ENCODE peak calls at places on chromosomes 3 and 15, in nine cellular contexts. One of them, this sample, is unnamed.

GRCh38 chr3:176948123-176948522 is 249.2 kb downstream of the TBL1XR1 start:
- DNase-seq in cardiac fibroblast: no peak
- DNase-seq in gastrocnemius medialis: no peak
- DNase-seq in tibial nerve: no peak
- DNase-seq in IMR-90: no peak
- DNase-seq in GM13977: no peak
- DNase-seq in AG10803: no peak
- DNase-seq in stomach: no peak
- DNase-seq in tibial artery: no peak
- DNase-seq in this sample: no peak

GRCh38 chr15:83305696-83306291 is 21.3 kb upstream of the BNC1 start:
- DNase-seq in cardiac fibroblast: no peak
- DNase-seq in gastrocnemius medialis: no peak
- DNase-seq in tibial nerve: no peak
- DNase-seq in IMR-90: peak
- DNase-seq in GM13977: no peak
- DNase-seq in AG10803: no peak
- DNase-seq in stomach: no peak
- DNase-seq in tibial artery: no peak
- DNase-seq in this sample: no peak

GRCh38 chr3:79517766-79518413 is 249.9 kb downstream of the ROBO1 start:
- DNase-seq in cardiac fibroblast: peak
- DNase-seq in gastrocnemius medialis: no peak
- DNase-seq in tibial nerve: no peak
- DNase-seq in IMR-90: peak
- DNase-seq in GM13977: no peak
- DNase-seq in AG10803: peak
- DNase-seq in stomach: no peak
- DNase-seq in tibial artery: no peak
- DNase-seq in this sample: no peak

GRCh38 chr3:31534036-31534435 is 1.3 kb downstream of the STT3B start:
- DNase-seq in cardiac fibroblast: no peak
- DNase-seq in gastrocnemius medialis: no peak
- DNase-seq in tibial nerve: no peak
- DNase-seq in IMR-90: peak
- DNase-seq in GM13977: no peak
- DNase-seq in AG10803: peak
- DNase-seq in stomach: no peak
- DNase-seq in tibial artery: no peak
- DNase-seq in this sample: no peak

GRCh38 chr3:189841474-189842205 is 210.5 kb downstream of the TP63 start:
- DNase-seq in cardiac fibroblast: peak
- DNase-seq in gastrocnemius medialis: no peak
- DNase-seq in tibial nerve: no peak
- DNase-seq in IMR-90: peak
- DNase-seq in GM13977: no peak
- DNase-seq in AG10803: peak
- DNase-seq in stomach: no peak
- DNase-seq in tibial artery: no peak
- DNase-seq in this sample: no peak

GRCh38 chr3:126050050-126050392 is 33.9 kb downstream of the SLC41A3 start:
- DNase-seq in cardiac fibroblast: no peak
- DNase-seq in gastrocnemius medialis: no peak
- DNase-seq in tibial nerve: no peak
- DNase-seq in IMR-90: no peak
- DNase-seq in GM13977: no peak
- DNase-seq in AG10803: no peak
- DNase-seq in stomach: no peak
- DNase-seq in tibial artery: no peak
- DNase-seq in this sample: no peak

GRCh38 chr15:65767895-65768294 is 24.2 kb downstream of the DENND4A start:
- DNase-seq in cardiac fibroblast: no peak
- DNase-seq in gastrocnemius medialis: no peak
- DNase-seq in tibial nerve: no peak
- DNase-seq in IMR-90: no peak
- DNase-seq in GM13977: no peak
- DNase-seq in AG10803: no peak
- DNase-seq in stomach: no peak
- DNase-seq in tibial artery: no peak
- DNase-seq in this sample: no peak

GRCh38 chr3:36965440-36965839 is 20.6 kb upstream of the TRANK1 start:
- DNase-seq in cardiac fibroblast: no peak
- DNase-seq in gastrocnemius medialis: no peak
- DNase-seq in tibial nerve: no peak
- DNase-seq in IMR-90: no peak
- DNase-seq in GM13977: no peak
- DNase-seq in AG10803: no peak
- DNase-seq in stomach: no peak
- DNase-seq in tibial artery: no peak
- DNase-seq in this sample: no peak

GRCh38 chr3:55567615-55568014 is 80.5 kb upstream of the WNT5A start:
- DNase-seq in cardiac fibroblast: no peak
- DNase-seq in gastrocnemius medialis: no peak
- DNase-seq in tibial nerve: no peak
- DNase-seq in IMR-90: peak
- DNase-seq in GM13977: no peak
- DNase-seq in AG10803: no peak
- DNase-seq in stomach: no peak
- DNase-seq in tibial artery: no peak
- DNase-seq in this sample: no peak

GRCh38 chr15:100959066-100960050 is 40.2 kb downstream of the LRRK1 start:
- DNase-seq in cardiac fibroblast: peak
- DNase-seq in gastrocnemius medialis: no peak
- DNase-seq in tibial nerve: no peak
- DNase-seq in IMR-90: no peak
- DNase-seq in GM13977: no peak
- DNase-seq in AG10803: no peak
- DNase-seq in stomach: no peak
- DNase-seq in tibial artery: no peak
- DNase-seq in this sample: no peak

GRCh38 chr3:108420926-108421325 is 89.5 kb downstream of the MYH15 start:
- DNase-seq in cardiac fibroblast: peak
- DNase-seq in gastrocnemius medialis: no peak
- DNase-seq in tibial nerve: no peak
- DNase-seq in IMR-90: peak
- DNase-seq in GM13977: no peak
- DNase-seq in AG10803: peak
- DNase-seq in stomach: no peak
- DNase-seq in tibial artery: no peak
- DNase-seq in this sample: no peak

DNA sequence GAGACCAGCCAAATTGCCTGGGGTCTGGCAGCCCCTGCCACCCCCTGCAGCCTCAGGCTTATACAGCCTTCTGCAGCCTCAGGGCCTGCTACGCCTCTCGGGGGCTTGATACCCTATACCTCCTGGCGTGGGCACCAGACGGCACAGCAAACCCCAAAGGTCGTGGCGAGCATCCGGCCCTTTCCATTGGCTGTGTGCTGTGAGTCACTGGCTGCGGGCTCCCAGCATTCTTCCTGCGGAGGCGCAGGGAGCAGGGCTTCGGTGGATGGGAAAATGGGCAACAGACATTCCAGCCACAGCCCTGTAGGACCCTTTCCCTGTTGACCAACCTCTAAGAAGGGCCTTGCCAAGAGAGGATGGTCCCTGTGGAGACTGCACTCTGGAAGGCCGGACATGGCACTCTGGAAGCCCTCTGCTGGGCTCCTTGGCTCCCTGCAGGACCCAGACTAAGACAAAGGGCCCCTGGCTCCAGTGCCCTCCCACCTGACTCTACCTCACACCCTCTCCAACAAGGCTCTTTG is 59.6 kb downstream of the ITGA11 start:
- DNase-seq in cardiac fibroblast: peak
- DNase-seq in gastrocnemius medialis: no peak
- DNase-seq in tibial nerve: no peak
- DNase-seq in IMR-90: no peak
- DNase-seq in GM13977: no peak
- DNase-seq in AG10803: no peak
- DNase-seq in stomach: no peak
- DNase-seq in tibial artery: peak
- DNase-seq in this sample: peak
- TF ChIP-seq CTCF in cardiac fibroblast: peak
- TF ChIP-seq CTCF in gastrocnemius medialis: peak
- TF ChIP-seq CTCF in tibial nerve: no peak
- TF ChIP-seq CTCF in IMR-90: peak
- TF ChIP-seq CTCF in GM13977: peak
- TF ChIP-seq CTCF in AG10803: peak
- TF ChIP-seq CTCF in stomach: no peak
- TF ChIP-seq CTCF in tibial artery: peak
- TF ChIP-seq CTCF in this sample: peak

DNA sequence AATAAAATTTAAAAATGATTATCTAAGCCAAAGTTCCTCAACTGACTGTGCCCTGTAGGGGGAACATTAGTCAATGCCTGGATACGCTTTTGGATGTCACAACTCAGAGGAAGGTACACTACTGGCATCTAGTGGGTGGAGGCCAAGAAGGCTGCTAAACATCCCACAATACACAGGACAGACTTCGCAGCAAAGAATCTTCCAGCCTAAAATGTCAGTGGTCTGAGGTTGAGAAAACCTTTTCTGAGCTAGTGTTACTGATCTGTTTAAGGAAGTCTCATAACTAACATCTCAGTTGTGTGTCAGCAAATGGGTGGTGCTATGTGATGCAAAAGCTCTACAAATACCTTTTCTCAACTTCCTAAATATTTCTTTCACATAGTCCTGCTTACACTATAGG is 20.9 kb upstream of the LDHAL6B start:
- DNase-seq in cardiac fibroblast: no peak
- DNase-seq in gastrocnemius medialis: no peak
- DNase-seq in tibial nerve: no peak
- DNase-seq in IMR-90: no peak
- DNase-seq in GM13977: no peak
- DNase-seq in AG10803: no peak
- DNase-seq in stomach: no peak
- DNase-seq in tibial artery: no peak
- DNase-seq in this sample: no peak
- TF ChIP-seq CTCF in cardiac fibroblast: no peak
- TF ChIP-seq CTCF in gastrocnemius medialis: no peak
- TF ChIP-seq CTCF in tibial nerve: no peak
- TF ChIP-seq CTCF in IMR-90: peak
- TF ChIP-seq CTCF in GM13977: no peak
- TF ChIP-seq CTCF in AG10803: no peak
- TF ChIP-seq CTCF in stomach: no peak
- TF ChIP-seq CTCF in tibial artery: no peak
- TF ChIP-seq CTCF in this sample: no peak

GRCh38 chr3:11567516-11568467 is 75.9 kb downstream of the VGLL4 start:
- DNase-seq in cardiac fibroblast: peak
- DNase-seq in gastrocnemius medialis: peak
- DNase-seq in tibial nerve: no peak
- DNase-seq in IMR-90: peak
- DNase-seq in GM13977: no peak
- DNase-seq in AG10803: peak
- DNase-seq in stomach: no peak
- DNase-seq in tibial artery: peak
- DNase-seq in this sample: no peak

GRCh38 chr3:11565492-11565891 is 78.2 kb downstream of the VGLL4 start:
- DNase-seq in cardiac fibroblast: no peak
- DNase-seq in gastrocnemius medialis: no peak
- DNase-seq in tibial nerve: no peak
- DNase-seq in IMR-90: no peak
- DNase-seq in GM13977: no peak
- DNase-seq in AG10803: no peak
- DNase-seq in stomach: no peak
- DNase-seq in tibial artery: no peak
- DNase-seq in this sample: no peak

GRCh38 chr3:11565932-11566331 is 77.8 kb downstream of the VGLL4 start:
- DNase-seq in cardiac fibroblast: no peak
- DNase-seq in gastrocnemius medialis: no peak
- DNase-seq in tibial nerve: no peak
- DNase-seq in IMR-90: no peak
- DNase-seq in GM13977: no peak
- DNase-seq in AG10803: no peak
- DNase-seq in stomach: no peak
- DNase-seq in tibial artery: no peak
- DNase-seq in this sample: no peak

GRCh38 chr3:11566478-11566877 is 77.2 kb downstream of the VGLL4 start:
- DNase-seq in cardiac fibroblast: no peak
- DNase-seq in gastrocnemius medialis: no peak
- DNase-seq in tibial nerve: no peak
- DNase-seq in IMR-90: no peak
- DNase-seq in GM13977: no peak
- DNase-seq in AG10803: no peak
- DNase-seq in stomach: no peak
- DNase-seq in tibial artery: peak
- DNase-seq in this sample: no peak

DNA sequence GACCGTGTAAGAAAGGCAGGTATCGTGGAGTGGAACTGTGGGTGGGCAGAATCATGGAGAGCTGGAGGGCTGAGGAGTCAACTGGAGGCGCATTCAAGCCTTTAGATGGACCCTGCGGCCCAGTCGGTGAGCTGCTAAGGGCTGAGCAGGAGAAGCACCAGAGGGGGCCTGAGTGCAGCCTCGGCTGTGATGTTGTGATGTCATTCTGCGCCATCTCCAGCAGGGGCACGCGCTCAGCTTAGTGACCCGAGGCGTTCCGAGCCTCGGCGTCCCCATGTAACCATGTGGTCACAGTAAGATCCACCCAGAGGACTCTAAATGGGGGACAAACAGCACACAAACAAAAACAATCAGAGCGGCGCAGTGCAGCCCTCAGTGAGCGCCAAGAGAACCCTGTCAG is 76.8 kb downstream of the VGLL4 start:
- DNase-seq in cardiac fibroblast: no peak
- DNase-seq in gastrocnemius medialis: no peak
- DNase-seq in tibial nerve: no peak
- DNase-seq in IMR-90: no peak
- DNase-seq in GM13977: no peak
- DNase-seq in AG10803: no peak
- DNase-seq in stomach: no peak
- DNase-seq in tibial artery: no peak
- DNase-seq in this sample: no peak
- TF ChIP-seq CTCF in cardiac fibroblast: peak
- TF ChIP-seq CTCF in gastrocnemius medialis: no peak
- TF ChIP-seq CTCF in tibial nerve: no peak
- TF ChIP-seq CTCF in IMR-90: no peak
- TF ChIP-seq CTCF in GM13977: no peak
- TF ChIP-seq CTCF in AG10803: no peak
- TF ChIP-seq CTCF in stomach: no peak
- TF ChIP-seq CTCF in tibial artery: no peak
- TF ChIP-seq CTCF in this sample: no peak

DNA sequence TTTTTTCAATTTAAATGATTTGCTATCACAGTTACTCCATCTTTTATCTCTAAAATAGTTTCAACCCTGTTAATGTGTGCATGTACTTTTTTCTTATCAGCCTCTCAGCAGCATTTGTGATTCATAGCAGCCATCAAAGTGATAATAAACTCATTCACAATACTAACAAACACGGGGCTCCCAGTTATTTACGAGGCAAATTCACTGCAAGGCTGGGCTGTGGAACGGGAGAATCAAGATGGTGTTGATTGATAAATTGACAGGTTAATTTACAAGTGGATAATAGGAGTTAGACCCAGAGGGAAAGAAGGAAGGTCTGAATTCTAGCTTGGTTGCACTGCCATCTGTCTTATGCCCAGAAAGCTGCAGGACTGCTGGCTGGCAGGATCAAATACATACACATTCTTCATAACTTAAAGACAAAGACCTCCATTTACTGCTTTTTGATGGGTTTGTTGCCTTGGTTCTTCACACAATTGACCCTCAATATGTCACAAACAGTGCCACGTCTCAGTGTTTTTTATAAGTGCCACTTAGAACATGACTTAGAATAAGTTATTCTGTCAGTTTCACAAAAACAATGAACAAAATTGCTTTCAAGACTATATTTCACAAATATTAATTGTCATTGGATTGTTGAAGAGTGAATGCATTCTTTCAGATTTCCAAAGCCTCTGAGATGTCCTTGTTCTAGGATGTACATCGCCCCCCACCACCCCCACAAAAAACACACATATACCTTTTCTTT is 562.8 kb downstream of the NR2F2 start:
- DNase-seq in cardiac fibroblast: peak
- DNase-seq in gastrocnemius medialis: no peak
- DNase-seq in tibial nerve: peak
- DNase-seq in IMR-90: no peak
- DNase-seq in GM13977: no peak
- DNase-seq in AG10803: no peak
- DNase-seq in stomach: peak
- DNase-seq in tibial artery: no peak
- DNase-seq in this sample: no peak
- TF ChIP-seq CTCF in cardiac fibroblast: peak
- TF ChIP-seq CTCF in gastrocnemius medialis: peak
- TF ChIP-seq CTCF in tibial nerve: peak
- TF ChIP-seq CTCF in IMR-90: no peak
- TF ChIP-seq CTCF in GM13977: peak
- TF ChIP-seq CTCF in AG10803: peak
- TF ChIP-seq CTCF in stomach: peak
- TF ChIP-seq CTCF in tibial artery: peak
- TF ChIP-seq CTCF in this sample: peak

This sample was measured in osteocyte.